ENCODE peak calls at places on chromosomes 4 and X, in five cellular contexts. P is AG04450, T is Caco-2, K is GM06990, E is ascending aorta. Z is an unnamed sample.

GRCh38 chr4:138241281-138242075 is 671 bp downstream of the SLC7A11 start:
- DNase-seq in P (no peak), T (peak; percentile 36), K (peak; percentile 22), E (no peak), Z (no peak)

GRCh38 chr4:125042031-125042430 is 272.7 kb upstream of the FAT4 start:
- DNase-seq in P (no peak), T (no peak), K (no peak), E (no peak), Z (no peak)

GRCh38 chr4:125315571-125316390 is 1.0 kb downstream of the FAT4 start:
- DNase-seq in P (no peak), T (no peak), K (peak; percentile 9), E (no peak), Z (no peak)

GRCh38 chr4:155768370-155768769 is 9.5 kb downstream of the GUCY1B1 start:
- DNase-seq in P (no peak), T (no peak), K (no peak), E (no peak), Z (no peak)

GRCh38 chr4:125704726-125705125 is 390.0 kb downstream of the FAT4 start:
- DNase-seq in P (no peak), T (no peak), K (no peak), E (no peak), Z (no peak)

GRCh38 chr4:37760840-37761239 is 65.6 kb upstream of the PGM2 start:
- DNase-seq in P (no peak), T (no peak), K (no peak), E (no peak), Z (no peak)

GRCh38 chrX:56766554-56767412 is 37.7 kb downstream of the NBDY start:
- DNase-seq in P (no peak), T (no peak), K (peak; percentile 45), E (no peak), Z (no peak)

GRCh38 chr4:184444953-184445309 is 29.4 kb downstream of the IRF2 start:
- DNase-seq in P (no peak), T (no peak), K (peak; percentile 49), E (no peak), Z (no peak)

GRCh38 chr4:167581449-167581965 is 347.2 kb upstream of the SPOCK3 start:
- DNase-seq in P (no peak), T (no peak), K (no peak), E (no peak), Z (no peak)

GRCh38 chr4:1595789-1596325 is 88.3 kb downstream of the FAM53A start:
- DNase-seq in P (no peak), T (no peak), K (no peak), E (no peak), Z (no peak)

GRCh38 chr4:102474736-102475504 is 26.2 kb upstream of the NFKB1 start:
- DNase-seq in P (no peak), T (no peak), K (no peak), E (no peak), Z (no peak)

GRCh38 chr4:123390846-123391456 is 5.6 kb upstream of the SPRY1 start:
- DNase-seq in P (no peak), T (no peak), K (no peak), E (no peak), Z (no peak)

GRCh38 chr4:146488495-146489174 is 33.1 kb downstream of the SLC10A7 start:
- DNase-seq in P (no peak), T (no peak), K (no peak), E (no peak), Z (no peak)

GRCh38 chrX:15822922-15823321 is 31.7 kb downstream of the AP1S2 start:
- DNase-seq in P (no peak), T (no peak), K (no peak), E (no peak), Z (no peak)

DNA sequence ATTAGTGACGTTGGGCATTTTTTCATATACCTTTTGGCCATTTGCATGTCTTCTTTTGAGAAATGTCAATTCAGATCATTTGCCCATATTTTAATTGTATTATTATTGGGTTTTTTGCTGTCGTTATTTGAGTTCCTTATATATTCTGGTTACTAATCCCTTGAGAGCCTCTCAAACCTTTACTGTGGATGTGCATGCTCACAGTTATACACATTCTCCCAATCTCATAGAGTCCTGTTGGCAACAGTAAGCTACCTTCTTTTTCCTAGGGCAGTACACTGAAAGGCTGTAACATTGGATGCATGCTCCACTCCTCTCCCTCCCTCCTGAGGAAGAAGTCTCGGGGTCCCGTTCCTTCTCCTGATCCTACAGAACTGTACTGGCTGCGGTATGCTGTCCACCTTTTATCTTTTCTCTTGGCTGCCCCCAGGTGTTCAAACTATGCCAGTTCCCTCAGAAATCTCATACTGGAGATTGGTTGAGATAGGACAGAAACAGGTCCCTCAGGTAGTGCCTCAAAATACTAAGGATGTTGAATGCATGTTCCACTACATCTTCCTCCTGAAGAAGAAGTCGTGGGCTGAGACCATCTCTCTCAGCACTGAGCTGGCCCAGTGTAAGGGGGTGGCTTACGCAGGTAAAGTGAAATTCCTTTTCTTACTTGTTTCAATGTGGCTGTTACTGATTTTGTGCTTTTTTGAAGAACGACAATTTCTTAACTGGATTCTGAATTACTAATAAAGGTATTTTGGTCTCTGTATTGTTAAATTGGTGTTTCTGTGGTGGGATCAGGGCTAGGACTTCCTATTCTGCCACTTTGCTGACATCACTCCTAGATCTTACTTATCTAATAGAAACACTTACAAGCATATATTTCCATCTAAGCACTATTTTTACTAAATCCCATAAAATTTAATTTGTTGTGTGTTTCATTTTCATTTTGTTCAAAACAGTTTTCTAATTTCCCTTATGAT is 145.4 kb upstream of the HUWE1 start:
- DNase-seq in P (no peak), T (peak; percentile 47), K (peak; percentile 25), E (no peak), Z (peak; percentile 4)
- TF ChIP-seq CTCF in P (peak; percentile 42), T (peak; percentile 28), K (peak; percentile 55), E (no peak), Z (peak; percentile 46)

GRCh38 chr4:10104211-10104990 is 12.2 kb downstream of the WDR1 start:
- DNase-seq in P (no peak), T (no peak), K (no peak), E (no peak), Z (no peak)
- H3K4me3 ChIP-seq in P (no peak overlapping the region), T (no peak overlapping the region), K (no peak overlapping the region), E (peak overlapping the region; percentile 25), Z (no peak overlapping the region)

DNA sequence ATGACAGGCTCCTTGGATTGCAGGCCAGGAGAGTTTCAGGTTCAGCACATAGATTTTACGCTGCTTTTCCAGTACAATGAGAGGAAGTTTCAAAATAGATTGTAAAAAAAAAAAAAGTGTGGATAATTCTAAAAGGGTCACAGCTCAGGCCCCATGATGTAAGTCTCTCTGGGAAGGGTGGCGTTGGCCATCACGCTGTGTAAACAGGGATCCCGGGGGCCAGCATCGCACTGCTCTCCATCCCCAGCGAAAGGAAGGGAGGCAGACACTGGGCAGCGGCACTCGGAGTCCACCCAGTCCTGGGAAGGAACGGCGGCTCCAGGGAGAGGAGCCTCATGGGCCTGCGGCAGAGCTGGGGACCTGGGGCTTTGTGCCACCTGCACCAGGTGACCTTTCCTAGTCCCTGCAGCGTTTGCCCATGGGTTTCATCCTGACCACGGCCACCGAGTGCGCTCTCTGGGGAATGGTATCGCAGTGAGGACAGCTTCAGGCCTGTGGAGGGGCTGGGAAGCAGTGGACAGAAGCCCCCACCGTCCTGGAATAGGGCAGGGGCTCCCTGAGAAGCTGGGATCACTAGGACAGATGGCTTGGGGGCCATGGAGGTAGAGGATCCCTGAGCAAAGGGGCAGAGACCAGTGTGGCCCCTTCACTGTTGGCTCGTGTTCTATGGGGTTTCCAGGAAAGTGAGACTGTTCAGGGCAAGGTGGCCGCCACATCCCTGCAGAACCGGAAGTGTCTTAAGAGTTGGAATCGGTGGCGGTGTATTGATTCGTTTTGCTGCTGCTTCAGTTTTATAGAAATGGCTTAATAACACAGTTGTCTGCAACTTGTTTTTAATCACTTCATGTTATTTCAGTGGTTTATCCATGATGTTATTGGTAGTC is 38.9 kb downstream of the RGS12 start:
- DNase-seq in P (no peak), T (no peak), K (no peak), E (no peak), Z (no peak)
- TF ChIP-seq CTCF in P (no peak), T (no peak), K (no peak), E (no peak), Z (no peak)

DNA sequence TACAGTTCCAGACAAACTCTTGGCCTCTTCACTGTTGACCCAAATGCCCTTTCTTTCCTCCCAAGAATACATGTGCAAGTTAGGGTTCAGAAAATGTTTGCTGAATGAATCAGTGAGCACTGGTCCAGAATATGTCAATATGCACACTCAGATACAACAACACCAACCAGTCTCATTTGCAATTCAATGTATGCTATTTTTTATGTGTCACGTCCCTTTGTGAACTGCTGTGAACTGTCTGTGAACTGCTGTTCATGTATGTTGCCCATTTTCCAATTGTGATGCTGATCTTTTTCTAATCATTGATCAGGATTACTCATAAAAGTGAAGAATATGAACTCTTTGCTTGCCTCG is 17.8 kb downstream of the GAB3 start:
- DNase-seq in P (no peak), T (no peak), K (no peak), E (no peak), Z (no peak)
- H3K4me3 ChIP-seq in P (no peak overlapping the region), T (no peak overlapping the region), K (no peak overlapping the region), E (no peak overlapping the region), Z (no peak overlapping the region)

GRCh38 chr4:109433281-109434006 is at the start of gene SEC24B:
- DNase-seq in P (no peak), T (peak; percentile 86), K (peak; percentile 92), E (peak; percentile 64), Z (peak; percentile 52)
- TF ChIP-seq CTCF in P (peak; percentile 56), T (peak; percentile 84), K (peak; percentile 33), E (peak; percentile 90), Z (peak; percentile 82)

DNA sequence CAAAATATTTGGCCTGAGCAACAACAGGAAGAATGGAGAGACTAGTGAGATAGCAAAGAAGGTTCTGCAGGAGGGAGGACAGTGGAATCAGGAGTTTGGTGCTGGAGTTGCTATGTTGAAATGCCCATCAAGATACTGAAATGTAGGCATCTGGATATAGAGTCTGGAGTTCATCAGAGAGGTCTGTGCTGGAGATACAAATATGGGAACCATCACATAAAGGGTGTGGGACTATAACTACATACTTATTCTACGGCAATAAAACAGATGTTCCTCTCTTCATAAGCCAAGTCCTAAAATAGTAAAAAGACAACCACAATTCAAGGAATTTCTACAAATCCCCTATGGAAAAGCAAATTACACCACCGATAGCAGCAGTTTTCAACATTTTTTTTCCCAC is 1.7 kb downstream of the MED14 start:
- DNase-seq in P (no peak), T (no peak), K (no peak), E (no peak), Z (no peak)
- H3K4me3 ChIP-seq in P (peak overlapping the region; percentile 71), T (no peak overlapping the region), K (peak overlapping the region; percentile 76), E (no peak overlapping the region), Z (no peak overlapping the region)

GRCh38 chr4:41814565-41814964 is 66.0 kb upstream of the PHOX2B start:
- DNase-seq in P (peak; percentile 4), T (no peak), K (no peak), E (no peak), Z (no peak)
- TF ChIP-seq CTCF in P (peak; percentile 72), T (no peak), K (no peak), E (no peak), Z (peak; percentile 34)

DNA sequence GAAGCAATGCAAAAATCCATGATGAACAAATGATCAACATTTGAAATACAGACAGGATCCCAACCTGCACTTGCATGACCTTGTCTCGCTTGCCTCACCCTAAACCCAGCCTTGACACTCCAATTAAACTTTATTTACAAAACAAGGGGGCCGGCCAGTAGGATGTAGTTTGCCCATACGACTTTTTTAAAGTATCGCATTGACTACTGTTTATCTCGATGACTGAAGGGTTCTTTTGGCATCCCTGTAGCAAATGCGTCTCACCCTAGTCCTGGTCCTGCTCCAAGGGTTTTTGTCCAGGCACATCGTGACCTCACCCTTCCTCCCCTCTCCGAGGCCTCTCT is 430 bp upstream of the SLC25A5 start:
- DNase-seq in P (no peak), T (no peak), K (no peak), E (no peak), Z (no peak)
- H3K4me3 ChIP-seq in P (peak overlapping the region; percentile 59), T (peak overlapping the region; percentile 40), K (peak overlapping the region; percentile 54), E (peak overlapping the region; percentile 83), Z (peak overlapping the region; percentile 86)

GRCh38 chr4:165351359-165352130 is 24.1 kb downstream of the MSMO1 start:
- DNase-seq in P (no peak), T (no peak), K (no peak), E (no peak), Z (no peak)
- TF ChIP-seq CTCF in P (no peak), T (no peak), K (peak; percentile 44), E (no peak), Z (no peak)

Z was measured in LNCaP clone FGC.